ENCODE peak calls at places on chromosomes 13 and 19, in four cellular contexts. One of them, this sample, is unnamed.

GRCh38 chr13:20814224-20814910 is 40.6 kb upstream of the EEF1AKMT1 start:
- DNase-seq in PC-9: peak
- DNase-seq in GM23338: no peak
- DNase-seq in neural progenitor cell: no peak
- DNase-seq in this sample: peak

GRCh38 chr19:48529156-48529555 is 17.5 kb upstream of the LMTK3 start:
- DNase-seq in GM23338: peak
- DNase-seq in neural progenitor cell: no peak
- DNase-seq in PC-9: no peak
- DNase-seq in this sample: no peak

GRCh38 chr19:3784607-3785463 is 1.3 kb downstream of the MATK start:
- DNase-seq in GM23338: no peak
- DNase-seq in PC-9: no peak
- DNase-seq in neural progenitor cell: peak
- DNase-seq in this sample: peak

GRCh38 chr19:14127929-14128509 is 8.4 kb downstream of the ASF1B start:
- DNase-seq in neural progenitor cell: no peak
- DNase-seq in GM23338: no peak
- DNase-seq in PC-9: no peak
- DNase-seq in this sample: no peak

GRCh38 chr19:2477732-2478191 is 1.8 kb downstream of the GADD45B start:
- DNase-seq in GM23338: no peak
- DNase-seq in neural progenitor cell: no peak
- DNase-seq in PC-9: peak
- DNase-seq in this sample: peak

GRCh38 chr13:94901070-94901469 is 188.7 kb upstream of the SOX21 start:
- DNase-seq in PC-9: no peak
- DNase-seq in GM23338: no peak
- DNase-seq in neural progenitor cell: no peak
- DNase-seq in this sample: no peak

GRCh38 chr19:35265126-35265995 is 3.4 kb upstream of the USF2 start:
- DNase-seq in GM23338: no peak
- DNase-seq in neural progenitor cell: no peak
- DNase-seq in PC-9: no peak
- DNase-seq in this sample: peak

GRCh38 chr13:61113140-61113658 is 302.4 kb downstream of the PCDH20 start:
- DNase-seq in neural progenitor cell: no peak
- DNase-seq in GM23338: no peak
- DNase-seq in PC-9: no peak
- DNase-seq in this sample: no peak

GRCh38 chr19:46678110-46678732 is 17.2 kb upstream of the DACT3 start:
- DNase-seq in PC-9: no peak
- DNase-seq in neural progenitor cell: peak
- DNase-seq in GM23338: peak
- DNase-seq in this sample: peak

GRCh38 chr13:21686761-21687391 is 16.0 kb downstream of the FGF9 start:
- DNase-seq in neural progenitor cell: no peak
- DNase-seq in GM23338: no peak
- DNase-seq in PC-9: no peak
- DNase-seq in this sample: no peak

GRCh38 chr13:107765724-107766436 is 449.5 kb downstream of the LIG4 start:
- DNase-seq in GM23338: no peak
- DNase-seq in neural progenitor cell: no peak
- DNase-seq in PC-9: peak
- DNase-seq in this sample: peak

GRCh38 chr13:98476538-98476966 is 100.4 kb downstream of the STK24 start:
- DNase-seq in GM23338: peak
- DNase-seq in neural progenitor cell: no peak
- DNase-seq in PC-9: peak
- DNase-seq in this sample: peak

GRCh38 chr19:3576696-3577443 is 4.1 kb downstream of the HMG20B start:
- DNase-seq in PC-9: no peak
- DNase-seq in neural progenitor cell: peak
- DNase-seq in GM23338: peak
- DNase-seq in this sample: no peak

GRCh38 chr13:114106991-114107685 is 25.3 kb downstream of the RASA3 start:
- DNase-seq in PC-9: no peak
- DNase-seq in neural progenitor cell: no peak
- DNase-seq in GM23338: no peak
- DNase-seq in this sample: no peak

GRCh38 chr19:8641221-8641907 is 10.9 kb downstream of the NFILZ start:
- DNase-seq in GM23338: no peak
- DNase-seq in neural progenitor cell: no peak
- DNase-seq in PC-9: no peak
- DNase-seq in this sample: no peak
- TF ChIP-seq EZH2 in GM23338: no peak
- TF ChIP-seq EZH2 in neural progenitor cell: no peak
- TF ChIP-seq EZH2 in PC-9: no peak
- TF ChIP-seq EZH2 in this sample: no peak

DNA sequence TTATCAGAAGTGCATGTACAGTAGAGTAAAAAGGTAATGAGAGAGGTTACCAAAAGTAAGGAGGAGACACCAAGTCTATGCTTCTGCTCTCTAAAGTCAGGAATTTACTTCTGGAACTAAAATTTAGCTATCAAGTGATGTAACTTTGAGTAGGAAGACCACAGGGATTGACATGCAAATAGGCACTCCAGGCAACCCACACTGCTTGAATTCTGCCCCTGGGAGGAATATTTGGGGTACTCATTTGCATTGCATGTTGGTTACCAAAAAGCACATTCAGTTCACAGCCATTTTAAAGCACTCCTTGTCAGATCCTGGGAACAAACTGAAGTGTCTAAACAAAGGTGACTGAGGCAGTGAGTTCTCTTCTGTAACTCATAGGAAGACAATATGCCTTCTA is 126.0 kb upstream of the NBEA start:
- DNase-seq in PC-9: no peak
- DNase-seq in GM23338: peak
- DNase-seq in neural progenitor cell: no peak
- DNase-seq in this sample: no peak
- H3K4me2 ChIP-seq in PC-9: no peak
- H3K4me2 ChIP-seq in GM23338: peak
- H3K4me2 ChIP-seq in neural progenitor cell: no peak
- H3K4me2 ChIP-seq in this sample: no peak

DNA sequence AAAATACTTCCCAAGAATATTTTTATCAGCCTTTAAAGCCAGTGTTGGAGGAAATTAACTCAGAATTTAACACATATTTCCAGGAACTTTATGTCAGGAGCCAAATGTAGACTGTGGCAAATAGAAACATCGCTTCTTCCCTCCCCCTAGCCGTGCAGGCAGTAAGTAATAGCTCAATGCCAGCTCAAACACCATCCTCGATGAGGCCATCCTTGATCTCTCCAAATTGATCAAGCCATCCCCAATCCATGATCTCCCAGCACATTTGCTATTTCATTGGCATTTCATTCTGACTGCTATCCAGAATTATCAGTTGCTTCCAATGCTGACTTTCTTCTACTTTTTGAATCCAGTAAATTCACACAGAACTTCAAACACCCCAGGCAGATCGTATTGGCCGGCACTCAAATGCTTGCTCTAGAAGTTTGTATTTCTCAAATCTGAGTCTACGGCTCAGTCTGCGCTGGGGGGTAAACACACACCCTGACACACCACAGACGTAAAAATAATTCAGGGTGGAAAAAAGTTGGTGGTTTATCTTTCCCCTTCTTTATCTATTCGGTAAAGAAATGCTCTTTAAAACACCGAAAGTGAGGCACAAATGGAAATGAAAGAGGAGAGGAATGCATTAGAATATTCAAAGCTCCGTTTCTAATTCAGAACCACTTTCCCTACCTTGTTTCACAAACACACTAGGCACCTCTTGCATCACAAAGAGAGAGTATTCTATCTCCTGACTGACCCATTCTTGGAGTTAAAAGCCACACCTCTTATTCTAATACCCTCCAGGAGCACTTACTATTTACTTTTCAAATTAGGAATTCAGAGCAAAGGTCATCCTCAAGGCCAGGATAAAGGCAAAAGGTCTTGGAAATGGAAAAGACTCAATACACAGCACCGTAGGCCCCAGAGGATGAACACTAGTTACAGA is 991 bp downstream of the OBI1 start:
- DNase-seq in PC-9: peak
- DNase-seq in neural progenitor cell: no peak
- DNase-seq in GM23338: peak
- DNase-seq in this sample: peak
- H3K27ac ChIP-seq in PC-9: peak
- H3K27ac ChIP-seq in neural progenitor cell: no peak
- H3K27ac ChIP-seq in GM23338: no peak
- H3K27ac ChIP-seq in this sample: peak

GRCh38 chr19:33622809-33623511 is 1.2 kb downstream of the CHST8 start:
- DNase-seq in neural progenitor cell: peak
- DNase-seq in GM23338: peak
- DNase-seq in PC-9: no peak
- DNase-seq in this sample: no peak
- TF ChIP-seq EZH2 in neural progenitor cell: peak
- TF ChIP-seq EZH2 in GM23338: peak
- TF ChIP-seq EZH2 in PC-9: no peak
- TF ChIP-seq EZH2 in this sample: peak

GRCh38 chr13:45105895-45106294 is 14.4 kb upstream of the GTF2F2 start:
- DNase-seq in neural progenitor cell: no peak
- DNase-seq in PC-9: peak
- DNase-seq in GM23338: no peak
- DNase-seq in this sample: no peak

GRCh38 chr13:45104294-45104693 is 16.0 kb upstream of the GTF2F2 start:
- DNase-seq in GM23338: no peak
- DNase-seq in PC-9: no peak
- DNase-seq in neural progenitor cell: no peak
- DNase-seq in this sample: no peak

GRCh38 chr13:45113809-45114208 is 6.5 kb upstream of the GTF2F2 start:
- DNase-seq in neural progenitor cell: no peak
- DNase-seq in GM23338: no peak
- DNase-seq in PC-9: no peak
- DNase-seq in this sample: no peak

GRCh38 chr13:45107539-45107938 is 12.8 kb upstream of the GTF2F2 start:
- DNase-seq in neural progenitor cell: no peak
- DNase-seq in GM23338: no peak
- DNase-seq in PC-9: no peak
- DNase-seq in this sample: no peak

GRCh38 chr13:45108716-45109706 is 11.3 kb upstream of the GTF2F2 start:
- DNase-seq in PC-9: no peak
- DNase-seq in GM23338: peak
- DNase-seq in neural progenitor cell: no peak
- DNase-seq in this sample: no peak
- H3K4me2 ChIP-seq in PC-9: no peak
- H3K4me2 ChIP-seq in GM23338: peak
- H3K4me2 ChIP-seq in neural progenitor cell: no peak
- H3K4me2 ChIP-seq in this sample: no peak

DNA sequence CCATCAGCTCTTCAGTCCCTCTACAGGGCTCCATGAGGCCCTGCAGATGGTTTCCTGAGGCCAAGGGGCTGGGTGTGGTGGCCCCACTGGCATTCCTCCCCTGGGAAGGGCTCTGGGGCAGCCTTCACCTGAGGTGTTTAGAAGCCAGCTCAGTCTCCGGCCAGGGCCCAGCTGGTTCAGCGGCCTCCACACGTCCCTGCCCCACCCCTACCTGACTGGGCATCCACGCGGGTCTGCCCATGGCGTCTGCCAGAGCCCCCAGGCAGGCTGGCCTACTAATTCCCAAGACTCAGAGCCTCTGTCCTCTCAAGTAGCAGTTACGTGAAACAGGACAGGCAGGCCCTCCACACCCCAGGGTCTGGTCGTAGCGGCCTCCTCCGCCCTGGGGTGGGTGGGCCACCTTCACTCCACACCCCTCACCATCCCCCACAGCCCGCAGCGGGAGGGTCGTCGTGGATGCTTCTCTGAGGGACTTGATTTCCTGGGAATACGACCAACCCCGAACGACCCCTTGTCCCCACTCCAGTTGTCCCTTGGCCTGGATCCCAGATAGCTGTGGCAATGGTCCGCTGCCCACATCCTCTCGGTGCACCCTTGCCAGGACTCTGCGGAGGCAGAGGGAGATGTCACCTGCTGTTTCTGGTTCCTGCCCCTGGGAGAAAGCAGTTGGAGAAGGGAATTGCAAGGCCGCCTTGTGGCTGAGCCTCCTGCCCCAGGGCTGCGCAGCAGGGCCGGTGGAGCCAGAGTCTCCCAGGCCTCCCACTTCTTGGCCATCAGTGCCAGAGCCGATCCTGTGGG is 24.3 kb downstream of the CAPN12 start:
- DNase-seq in PC-9: peak
- DNase-seq in GM23338: no peak
- DNase-seq in neural progenitor cell: no peak
- DNase-seq in this sample: no peak
- H3K27ac ChIP-seq in PC-9: peak
- H3K27ac ChIP-seq in GM23338: peak
- H3K27ac ChIP-seq in neural progenitor cell: no peak
- H3K27ac ChIP-seq in this sample: peak

DNA sequence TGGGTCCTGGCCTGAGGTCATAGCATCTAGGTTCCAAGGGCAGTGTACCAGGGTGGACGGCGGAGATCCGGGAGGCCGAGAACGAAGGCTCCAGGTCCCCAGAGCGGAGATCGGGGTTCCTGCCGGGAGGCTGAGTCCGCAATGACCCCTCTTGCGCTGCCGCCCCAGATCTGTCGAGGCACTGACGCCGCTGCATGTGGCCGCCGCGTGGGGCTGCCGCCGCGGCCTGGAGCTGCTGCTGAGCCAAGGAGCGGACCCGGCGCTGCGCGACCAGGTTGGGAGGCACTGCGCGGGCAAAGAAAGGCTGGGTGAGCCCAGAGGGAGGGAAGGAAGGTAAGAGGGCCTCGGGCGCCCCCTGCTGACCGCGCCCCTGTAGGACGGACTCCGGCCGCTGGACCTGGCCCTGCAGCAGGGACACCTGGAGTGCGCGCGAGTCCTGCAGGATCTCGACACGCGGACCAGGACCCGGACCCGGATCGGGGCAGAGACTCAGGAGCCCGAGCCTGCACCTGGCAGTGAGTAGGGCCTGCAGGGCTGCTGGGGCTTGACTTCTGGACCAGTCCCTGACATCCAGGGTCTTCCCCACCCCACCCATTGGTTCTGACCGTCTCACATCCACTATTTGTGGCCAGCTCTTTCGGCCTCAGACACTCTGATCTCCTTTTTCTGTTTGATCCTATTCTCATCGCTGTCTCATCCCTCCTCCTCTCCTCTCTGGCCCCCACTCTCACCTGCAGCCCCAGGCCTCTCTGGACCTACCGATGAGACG is 971 bp downstream of the ANKLE1 start:
- DNase-seq in neural progenitor cell: peak
- DNase-seq in PC-9: peak
- DNase-seq in GM23338: peak
- DNase-seq in this sample: peak
- TF ChIP-seq EZH2 in neural progenitor cell: peak
- TF ChIP-seq EZH2 in PC-9: no peak
- TF ChIP-seq EZH2 in GM23338: no peak
- TF ChIP-seq EZH2 in this sample: no peak

GRCh38 chr19:19071897-19072296 is 8.1 kb downstream of the SLC25A42 start:
- DNase-seq in neural progenitor cell: no peak
- DNase-seq in PC-9: no peak
- DNase-seq in GM23338: no peak
- DNase-seq in this sample: no peak
- H3K4me2 ChIP-seq in neural progenitor cell: no peak
- H3K4me2 ChIP-seq in PC-9: no peak
- H3K4me2 ChIP-seq in GM23338: no peak
- H3K4me2 ChIP-seq in this sample: no peak